ENCODE peak calls at places on chromosomes 16 and 17, in six cellular contexts. L is upper lobe of right lung, K is heart right ventricle, E is osteoblast, B is breast epithelium, R is stomach. S is an unnamed sample.

GRCh38 chr16:574021-574760 is 4.4 kb downstream of the PIGQ start:
- DNase-seq in L (no peak), E (no peak), K (no peak), R (peak; percentile 58), B (no peak), S (no peak)

GRCh38 chr17:32127156-32127897 is 15.0 kb upstream of the RHOT1 start:
- DNase-seq in L (peak; percentile 94), E (peak; percentile 91), K (peak; percentile 87), R (peak; percentile 85), B (peak; percentile 71), S (peak; percentile 70)

GRCh38 chr16:5025171-5025632 is 8.5 kb downstream of the NAGPA start:
- DNase-seq in K (peak; percentile 33), L (no peak), B (no peak), R (peak; percentile 49), E (peak; percentile 51), S (no peak)

GRCh38 chr16:10683160-10683559 is 11.6 kb downstream of the TEKT5 start:
- DNase-seq in R (no peak), L (peak; percentile 58), K (no peak), B (no peak), E (peak; percentile 36), S (no peak)

GRCh38 chr16:1906052-1906845 is 12.0 kb downstream of the HS3ST6 start:
- DNase-seq in E (peak; percentile 38), R (no peak), L (no peak), B (no peak), K (no peak), S (no peak)

GRCh38 chr16:10920726-10921427 is 21.4 kb downstream of the DEXI start:
- DNase-seq in E (no peak), K (no peak), L (peak; percentile 61), B (no peak), R (no peak), S (no peak)

GRCh38 chr16:53458623-53459022 is 24.4 kb downstream of the RBL2 start:
- DNase-seq in B (no peak), R (no peak), L (no peak), K (no peak), E (no peak), S (no peak)

GRCh38 chr16:85587763-85588474 is 25.2 kb upstream of the GSE1 start:
- DNase-seq in B (no peak), K (no peak), R (no peak), L (no peak), E (no peak), S (no peak)

GRCh38 chr17:65018612-65019290 is 37.8 kb downstream of the GNA13 start:
- DNase-seq in E (no peak), R (no peak), L (no peak), K (no peak), B (no peak), S (peak; percentile 7)

GRCh38 chr16:13110124-13110796 is 208.9 kb downstream of the SHISA9 start:
- DNase-seq in R (no peak), K (no peak), B (peak; percentile 76), L (no peak), E (no peak), S (peak; percentile 75)

GRCh38 chr16:72502654-72503005 is 330.7 kb upstream of the PMFBP1 start:
- DNase-seq in K (no peak), L (no peak), R (no peak), E (peak; percentile 42), B (no peak), S (no peak)

GRCh38 chr16:49596699-49597291 is 223.2 kb downstream of the C16orf78 start:
- DNase-seq in B (no peak), L (no peak), R (peak; percentile 24), K (no peak), E (no peak), S (no peak)

GRCh38 chr16:89667633-89668032 is 10.0 kb downstream of the SPATA33 start:
- DNase-seq in L (no peak), K (no peak), R (no peak), B (no peak), E (no peak), S (no peak)

GRCh38 chr16:76157629-76158028 is 119.6 kb upstream of the CNTNAP4 start:
- DNase-seq in L (no peak), E (no peak), R (no peak), B (no peak), K (no peak), S (no peak)

GRCh38 chr17:7579001-7579838 is at the start of gene CD68:
- DNase-seq in E (peak; percentile 96), R (peak; percentile 71), B (peak; percentile 77), L (peak; percentile 86), K (peak; percentile 64), S (peak; percentile 98)

GRCh38 chr17:79988163-79988971 is 47.3 kb downstream of the TBC1D16 start:
- DNase-seq in E (peak; percentile 98), L (no peak), K (no peak), B (no peak), R (peak; percentile 78), S (peak; percentile 91)

GRCh38 chr16:27698266-27698665 is 148.3 kb downstream of the KATNIP start:
- DNase-seq in R (no peak), K (no peak), E (no peak), L (peak; percentile 52), B (no peak), S (no peak)

GRCh38 chr17:21239680-21240374 is 13.4 kb downstream of the NATD1 start:
- DNase-seq in L (no peak), R (no peak), K (no peak), B (no peak), E (peak; percentile 94), S (peak; percentile 36)

GRCh38 chr16:70777496-70777895 is 23.5 kb downstream of the VAC14 start:
- DNase-seq in R (no peak), K (no peak), E (no peak), B (no peak), L (peak; percentile 42), S (no peak)

GRCh38 chr17:17493986-17494466 is 2.2 kb downstream of the RASD1 start:
- DNase-seq in E (peak; percentile 63), B (no peak), R (no peak), L (no peak), K (no peak), S (no peak)
- H3K4me3 ChIP-seq in E (no peak overlapping the region), B (peak overlapping the region; percentile 65), R (peak overlapping the region; percentile 62), L (peak overlapping the region; percentile 68), K (no peak overlapping the region), S (no peak overlapping the region)

DNA sequence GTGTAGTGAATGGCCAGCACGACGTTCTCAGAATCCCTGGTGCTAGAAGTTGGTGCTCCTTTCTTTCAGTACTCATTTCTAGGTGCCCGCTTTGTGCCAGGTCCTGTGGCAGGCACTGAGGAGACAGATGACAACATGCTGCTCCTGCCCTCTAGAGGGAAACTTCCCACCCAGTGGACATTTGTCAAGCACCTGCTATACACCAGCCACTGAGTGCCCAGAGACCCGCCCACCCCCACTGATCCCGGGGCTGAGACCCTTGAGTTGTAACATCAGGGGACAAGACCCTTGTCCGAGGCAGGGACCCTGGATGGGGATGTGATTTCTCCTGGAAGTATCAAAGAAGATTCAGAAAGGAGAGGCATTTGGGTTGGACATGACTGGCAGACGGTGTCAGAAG is 25.1 kb downstream of the UNC13D start:
- DNase-seq in L (no peak), R (no peak), B (no peak), E (peak; percentile 68), K (no peak), S (no peak)
- TF ChIP-seq CTCF in L (no peak), R (no peak), B (no peak), E (no peak), K (no peak), S (no peak)

GRCh38 chr16:20880867-20881866 is 19.0 kb downstream of the DCUN1D3 start:
- DNase-seq in E (peak; percentile 48), L (no peak), B (no peak), R (no peak), K (no peak), S (no peak)
- H3K4me3 ChIP-seq in E (no peak overlapping the region), L (no peak overlapping the region), B (no peak overlapping the region), R (no peak overlapping the region), K (no peak overlapping the region), S (no peak overlapping the region)

GRCh38 chr16:65825191-65825856 is 541.2 kb upstream of the CDH5 start:
- DNase-seq in R (no peak), L (no peak), B (no peak), K (no peak), E (no peak), S (no peak)
- TF ChIP-seq CTCF in R (no peak), L (no peak), B (no peak), K (no peak), E (no peak), S (no peak)

GRCh38 chr17:4314179-4314578 is 50.4 kb upstream of the ANKFY1 start:
- DNase-seq in L (no peak), K (no peak), R (no peak), E (no peak), B (no peak), S (no peak)

GRCh38 chr17:4314618-4315017 is 50.8 kb upstream of the ANKFY1 start:
- DNase-seq in L (no peak), K (no peak), E (no peak), B (no peak), R (no peak), S (no peak)

GRCh38 chr17:4316648-4317047 is 49.8 kb downstream of the UBE2G1 start:
- DNase-seq in R (no peak), B (no peak), K (no peak), E (no peak), L (no peak), S (no peak)

GRCh38 chr17:4310349-4311060 is 46.7 kb upstream of the ANKFY1 start:
- DNase-seq in B (no peak), K (peak; percentile 60), L (no peak), R (peak; percentile 37), E (no peak), S (peak; percentile 19)

GRCh38 chr17:4313482-4314114 is 49.8 kb upstream of the ANKFY1 start:
- DNase-seq in B (no peak), K (no peak), E (no peak), L (no peak), R (no peak), S (peak; percentile 12)
- H3K4me3 ChIP-seq in B (no peak overlapping the region), K (no peak overlapping the region), E (peak overlapping the region; percentile 20), L (no peak overlapping the region), R (no peak overlapping the region), S (no peak overlapping the region)